ENCODE peak calls at places on chromosomes 12 and 14, in eight cellular contexts. One of them, this sample, is unnamed.

GRCh38 chr14:28143340-28143739 is 623.2 kb upstream of the FOXG1 start:
- DNase-seq in fibroblast of pulmonary artery: no peak
- DNase-seq in upper lobe of left lung: no peak
- DNase-seq in tibial artery: no peak
- DNase-seq in MCF 10A: no peak
- DNase-seq in AG09319: no peak
- DNase-seq in mammary epithelial cell: no peak
- DNase-seq in heart right ventricle: no peak
- DNase-seq in this sample: no peak

GRCh38 chr12:50166776-50167025 is 468 bp downstream of the CERS5 start:
- DNase-seq in MCF 10A: peak; percentile 22
- DNase-seq in tibial artery: no peak
- DNase-seq in heart right ventricle: no peak
- DNase-seq in AG09319: no peak
- DNase-seq in fibroblast of pulmonary artery: no peak
- DNase-seq in mammary epithelial cell: no peak
- DNase-seq in upper lobe of left lung: no peak
- DNase-seq in this sample: peak; percentile 20

GRCh38 chr14:101781240-101782061 is 19.9 kb downstream of the PPP2R5C start:
- DNase-seq in mammary epithelial cell: peak; percentile 32
- DNase-seq in heart right ventricle: peak; percentile 32
- DNase-seq in tibial artery: no peak
- DNase-seq in fibroblast of pulmonary artery: no peak
- DNase-seq in AG09319: no peak
- DNase-seq in upper lobe of left lung: peak; percentile 87
- DNase-seq in MCF 10A: no peak
- DNase-seq in this sample: no peak

GRCh38 chr12:92034858-92035401 is 110.7 kb downstream of the BTG1 start:
- DNase-seq in tibial artery: peak; percentile 70
- DNase-seq in MCF 10A: peak; percentile 95
- DNase-seq in upper lobe of left lung: no peak
- DNase-seq in heart right ventricle: peak; percentile 29
- DNase-seq in AG09319: peak; percentile 42
- DNase-seq in fibroblast of pulmonary artery: peak; percentile 66
- DNase-seq in mammary epithelial cell: peak; percentile 99
- DNase-seq in this sample: peak; percentile 26

GRCh38 chr12:86914716-86915115 is 658.5 kb upstream of the MGAT4C start:
- DNase-seq in mammary epithelial cell: peak; percentile 32
- DNase-seq in AG09319: peak; percentile 0
- DNase-seq in MCF 10A: peak; percentile 70
- DNase-seq in heart right ventricle: no peak
- DNase-seq in fibroblast of pulmonary artery: peak; percentile 81
- DNase-seq in upper lobe of left lung: no peak
- DNase-seq in tibial artery: no peak
- DNase-seq in this sample: no peak

GRCh38 chr12:45887544-45887943 is 102.8 kb downstream of the SCAF11 start:
- DNase-seq in fibroblast of pulmonary artery: no peak
- DNase-seq in heart right ventricle: no peak
- DNase-seq in AG09319: no peak
- DNase-seq in upper lobe of left lung: no peak
- DNase-seq in tibial artery: no peak
- DNase-seq in MCF 10A: no peak
- DNase-seq in mammary epithelial cell: no peak
- DNase-seq in this sample: no peak

GRCh38 chr12:119546340-119546739 is 47.2 kb upstream of the TMEM233 start:
- DNase-seq in fibroblast of pulmonary artery: no peak
- DNase-seq in heart right ventricle: no peak
- DNase-seq in upper lobe of left lung: no peak
- DNase-seq in tibial artery: no peak
- DNase-seq in mammary epithelial cell: no peak
- DNase-seq in AG09319: no peak
- DNase-seq in MCF 10A: no peak
- DNase-seq in this sample: no peak

GRCh38 chr12:124732275-124733075 is 131.2 kb downstream of the SCARB1 start:
- DNase-seq in tibial artery: peak; percentile 70
- DNase-seq in fibroblast of pulmonary artery: peak; percentile 53
- DNase-seq in mammary epithelial cell: no peak
- DNase-seq in MCF 10A: no peak
- DNase-seq in upper lobe of left lung: no peak
- DNase-seq in AG09319: no peak
- DNase-seq in heart right ventricle: no peak
- DNase-seq in this sample: no peak

GRCh38 chr12:6644903-6645302 is 2.3 kb downstream of the ACRBP start:
- DNase-seq in mammary epithelial cell: no peak
- DNase-seq in upper lobe of left lung: no peak
- DNase-seq in MCF 10A: no peak
- DNase-seq in tibial artery: no peak
- DNase-seq in heart right ventricle: peak; percentile 37
- DNase-seq in fibroblast of pulmonary artery: no peak
- DNase-seq in AG09319: no peak
- DNase-seq in this sample: no peak

GRCh38 chr14:36474593-36474992 is 45.4 kb downstream of the NKX2-1 start:
- DNase-seq in heart right ventricle: no peak
- DNase-seq in AG09319: no peak
- DNase-seq in MCF 10A: no peak
- DNase-seq in tibial artery: no peak
- DNase-seq in fibroblast of pulmonary artery: no peak
- DNase-seq in mammary epithelial cell: no peak
- DNase-seq in upper lobe of left lung: no peak
- DNase-seq in this sample: no peak

GRCh38 chr12:645563-646071 is 17.6 kb downstream of the NINJ2 start:
- DNase-seq in MCF 10A: peak; percentile 32
- DNase-seq in fibroblast of pulmonary artery: peak; percentile 61
- DNase-seq in heart right ventricle: no peak
- DNase-seq in AG09319: no peak
- DNase-seq in upper lobe of left lung: no peak
- DNase-seq in mammary epithelial cell: peak; percentile 17
- DNase-seq in tibial artery: peak; percentile 82
- DNase-seq in this sample: no peak

GRCh38 chr14:101428409-101428808 is 132.9 kb upstream of the DIO3 start:
- DNase-seq in tibial artery: no peak
- DNase-seq in AG09319: no peak
- DNase-seq in MCF 10A: no peak
- DNase-seq in fibroblast of pulmonary artery: no peak
- DNase-seq in upper lobe of left lung: no peak
- DNase-seq in mammary epithelial cell: no peak
- DNase-seq in heart right ventricle: no peak
- DNase-seq in this sample: no peak

GRCh38 chr14:102591372-102591943 is 991 bp upstream of the RCOR1 start:
- DNase-seq in MCF 10A: peak; percentile 34
- DNase-seq in AG09319: no peak
- DNase-seq in fibroblast of pulmonary artery: no peak
- DNase-seq in upper lobe of left lung: peak; percentile 88
- DNase-seq in tibial artery: peak; percentile 72
- DNase-seq in heart right ventricle: peak; percentile 43
- DNase-seq in mammary epithelial cell: no peak
- DNase-seq in this sample: peak; percentile 37

GRCh38 chr12:63846249-63846967 is 1.9 kb downstream of the SRGAP1 start:
- DNase-seq in AG09319: no peak
- DNase-seq in tibial artery: no peak
- DNase-seq in mammary epithelial cell: no peak
- DNase-seq in MCF 10A: peak; percentile 43
- DNase-seq in fibroblast of pulmonary artery: no peak
- DNase-seq in upper lobe of left lung: no peak
- DNase-seq in heart right ventricle: no peak
- DNase-seq in this sample: no peak

GRCh38 chr14:92074555-92074954 is 31.8 kb downstream of the ATXN3 start:
- DNase-seq in mammary epithelial cell: no peak
- DNase-seq in upper lobe of left lung: no peak
- DNase-seq in tibial artery: no peak
- DNase-seq in fibroblast of pulmonary artery: peak; percentile 8
- DNase-seq in AG09319: no peak
- DNase-seq in heart right ventricle: no peak
- DNase-seq in MCF 10A: no peak
- DNase-seq in this sample: no peak

GRCh38 chr14:67572608-67573007 is 27.5 kb downstream of the PIGH start:
- DNase-seq in fibroblast of pulmonary artery: no peak
- DNase-seq in AG09319: no peak
- DNase-seq in MCF 10A: no peak
- DNase-seq in tibial artery: peak; percentile 38
- DNase-seq in upper lobe of left lung: no peak
- DNase-seq in mammary epithelial cell: no peak
- DNase-seq in heart right ventricle: no peak
- DNase-seq in this sample: no peak

GRCh38 chr12:24852420-24852819 is 96.5 kb downstream of the BCAT1 start:
- DNase-seq in MCF 10A: no peak
- DNase-seq in heart right ventricle: no peak
- DNase-seq in upper lobe of left lung: no peak
- DNase-seq in AG09319: no peak
- DNase-seq in tibial artery: no peak
- DNase-seq in fibroblast of pulmonary artery: peak; percentile 23
- DNase-seq in mammary epithelial cell: no peak
- DNase-seq in this sample: no peak
- TF ChIP-seq CTCF in MCF 10A: peak; percentile 42
- TF ChIP-seq CTCF in heart right ventricle: peak; percentile 36
- TF ChIP-seq CTCF in upper lobe of left lung: peak; percentile 16
- TF ChIP-seq CTCF in AG09319: peak; percentile 33
- TF ChIP-seq CTCF in tibial artery: peak; percentile 14
- TF ChIP-seq CTCF in fibroblast of pulmonary artery: peak; percentile 47
- TF ChIP-seq CTCF in mammary epithelial cell: peak; percentile 34
- TF ChIP-seq CTCF in this sample: no peak

DNA sequence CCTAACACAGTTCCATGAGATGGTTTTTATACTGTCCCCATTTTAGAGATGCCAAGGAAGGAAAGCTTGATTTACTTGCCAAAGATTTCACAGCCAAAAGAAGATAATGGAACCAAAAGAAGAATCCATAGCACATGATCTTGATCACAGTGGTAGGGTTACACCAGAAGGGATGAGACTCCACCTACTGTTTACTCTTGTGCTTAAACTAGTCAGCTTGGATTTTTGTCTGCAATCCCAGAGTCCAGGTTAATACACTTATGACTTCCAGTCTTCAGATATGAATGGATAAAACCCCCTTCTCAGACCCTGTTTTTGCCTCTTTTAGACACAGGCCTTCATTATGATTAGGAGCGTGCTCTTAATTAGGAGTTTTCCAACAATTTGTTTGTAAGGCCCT is 454.2 kb downstream of the AEBP2 start:
- DNase-seq in heart right ventricle: no peak
- DNase-seq in fibroblast of pulmonary artery: peak; percentile 76
- DNase-seq in AG09319: no peak
- DNase-seq in mammary epithelial cell: peak; percentile 6
- DNase-seq in MCF 10A: peak; percentile 38
- DNase-seq in upper lobe of left lung: no peak
- DNase-seq in tibial artery: no peak
- DNase-seq in this sample: no peak
- TF ChIP-seq CTCF in heart right ventricle: peak; percentile 35
- TF ChIP-seq CTCF in fibroblast of pulmonary artery: peak; percentile 50
- TF ChIP-seq CTCF in AG09319: peak; percentile 30
- TF ChIP-seq CTCF in mammary epithelial cell: no peak
- TF ChIP-seq CTCF in MCF 10A: peak; percentile 24
- TF ChIP-seq CTCF in upper lobe of left lung: no peak
- TF ChIP-seq CTCF in tibial artery: no peak
- TF ChIP-seq CTCF in this sample: no peak

DNA sequence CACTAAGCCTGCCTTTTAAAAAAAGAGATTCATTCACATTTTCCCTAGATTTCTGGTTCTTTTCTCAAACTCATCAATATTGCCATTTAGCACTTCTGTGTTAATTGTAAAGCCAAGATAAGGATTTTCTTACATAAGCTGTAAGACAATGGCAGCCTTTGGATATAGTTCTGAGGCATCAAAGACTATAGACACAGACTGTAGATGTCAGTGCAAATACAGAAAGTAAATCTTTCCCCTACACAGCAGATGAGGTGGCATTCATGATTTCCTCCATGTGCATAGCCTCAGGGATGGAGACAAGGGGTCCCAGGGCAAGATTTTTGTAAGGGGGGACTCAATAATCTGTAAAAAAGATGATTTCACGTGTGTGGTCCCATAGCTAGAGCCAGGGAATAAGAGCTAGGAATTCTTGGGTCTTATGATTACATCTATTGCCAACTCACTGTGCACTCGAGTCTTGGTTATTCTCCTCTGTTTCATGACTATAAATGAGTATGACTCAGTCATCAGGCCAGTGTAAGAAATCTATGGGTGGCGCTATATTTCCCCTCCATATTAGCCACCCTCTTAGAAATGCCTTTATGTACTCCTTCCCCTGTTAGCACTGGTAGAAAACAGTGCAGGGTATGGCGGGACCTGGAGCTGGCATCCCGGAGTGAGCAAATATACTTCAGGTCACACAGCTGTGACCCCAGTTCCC is 207.5 kb downstream of the EXOC5 start:
- DNase-seq in fibroblast of pulmonary artery: no peak
- DNase-seq in MCF 10A: no peak
- DNase-seq in tibial artery: no peak
- DNase-seq in AG09319: no peak
- DNase-seq in mammary epithelial cell: no peak
- DNase-seq in heart right ventricle: no peak
- DNase-seq in upper lobe of left lung: no peak
- DNase-seq in this sample: no peak
- TF ChIP-seq CTCF in fibroblast of pulmonary artery: no peak
- TF ChIP-seq CTCF in MCF 10A: no peak
- TF ChIP-seq CTCF in tibial artery: no peak
- TF ChIP-seq CTCF in AG09319: no peak
- TF ChIP-seq CTCF in mammary epithelial cell: no peak
- TF ChIP-seq CTCF in heart right ventricle: no peak
- TF ChIP-seq CTCF in upper lobe of left lung: no peak
- TF ChIP-seq CTCF in this sample: no peak

GRCh38 chr14:77979171-77979570 is 179.3 kb downstream of the ADCK1 start:
- DNase-seq in fibroblast of pulmonary artery: no peak
- DNase-seq in mammary epithelial cell: no peak
- DNase-seq in tibial artery: no peak
- DNase-seq in upper lobe of left lung: no peak
- DNase-seq in heart right ventricle: no peak
- DNase-seq in AG09319: no peak
- DNase-seq in MCF 10A: no peak
- DNase-seq in this sample: no peak

GRCh38 chr14:77985235-77985634 is 184.9 kb upstream of the NRXN3 start:
- DNase-seq in AG09319: no peak
- DNase-seq in tibial artery: no peak
- DNase-seq in fibroblast of pulmonary artery: no peak
- DNase-seq in MCF 10A: peak; percentile 25
- DNase-seq in mammary epithelial cell: no peak
- DNase-seq in heart right ventricle: no peak
- DNase-seq in upper lobe of left lung: no peak
- DNase-seq in this sample: no peak

GRCh38 chr14:77980475-77981321 is 180.8 kb downstream of the ADCK1 start:
- DNase-seq in mammary epithelial cell: peak; percentile 35
- DNase-seq in fibroblast of pulmonary artery: no peak
- DNase-seq in heart right ventricle: peak; percentile 17
- DNase-seq in MCF 10A: no peak
- DNase-seq in tibial artery: no peak
- DNase-seq in upper lobe of left lung: peak; percentile 88
- DNase-seq in AG09319: no peak
- DNase-seq in this sample: no peak

DNA sequence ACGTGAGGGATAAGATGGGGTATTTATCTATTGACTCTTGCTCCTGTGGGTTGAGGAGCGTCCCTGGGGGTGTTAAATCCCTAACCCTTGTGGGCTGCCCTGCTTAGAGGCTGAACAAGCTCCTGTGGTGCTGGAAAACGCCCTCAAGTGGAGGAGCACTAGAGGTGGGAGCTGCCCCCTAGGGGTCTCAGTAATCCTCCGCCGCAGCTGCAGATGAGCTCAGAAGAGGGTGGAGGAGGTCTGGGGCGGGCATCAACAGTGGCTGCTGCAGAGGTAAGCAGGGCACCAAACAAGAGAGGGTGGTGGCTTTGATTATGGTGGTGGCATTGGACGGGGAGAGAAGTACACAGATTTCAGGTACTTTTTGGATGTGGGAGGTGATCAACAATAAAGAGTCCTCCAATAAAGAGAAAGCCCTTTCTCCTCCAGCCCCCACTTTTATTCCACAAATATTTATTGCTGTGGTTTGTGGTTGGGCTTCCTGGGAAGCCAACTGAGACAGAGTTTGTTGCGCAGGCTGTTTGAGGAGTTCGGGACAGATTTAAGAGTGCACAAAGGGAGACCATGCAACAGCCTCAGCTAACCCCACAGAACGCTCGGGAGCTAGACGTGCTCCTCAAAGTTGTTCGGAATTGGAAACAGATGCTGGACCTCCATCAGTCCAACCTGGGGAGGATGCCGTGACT is 179.9 kb downstream of the ADCK1 start:
- DNase-seq in heart right ventricle: no peak
- DNase-seq in upper lobe of left lung: no peak
- DNase-seq in MCF 10A: no peak
- DNase-seq in AG09319: no peak
- DNase-seq in tibial artery: no peak
- DNase-seq in mammary epithelial cell: no peak
- DNase-seq in fibroblast of pulmonary artery: no peak
- DNase-seq in this sample: no peak
- TF ChIP-seq CTCF in heart right ventricle: no peak
- TF ChIP-seq CTCF in upper lobe of left lung: no peak
- TF ChIP-seq CTCF in MCF 10A: no peak
- TF ChIP-seq CTCF in AG09319: no peak
- TF ChIP-seq CTCF in tibial artery: no peak
- TF ChIP-seq CTCF in mammary epithelial cell: no peak
- TF ChIP-seq CTCF in fibroblast of pulmonary artery: no peak
- TF ChIP-seq CTCF in this sample: no peak

This sample was measured in natural killer cell.